ENCODE peak calls at places on chromosome 1, in four cellular contexts. One of them, this sample, is unnamed.

GRCh38 chr1:153422450-153423068 is 6.2 kb downstream of the S100A7A start:
- DNase-seq in germinal center: peak; percentile 55
- DNase-seq in M059J: peak; percentile 59
- DNase-seq in neural crest cell: peak; percentile 87
- DNase-seq in this sample: no peak

GRCh38 chr1:161137881-161138280 is 5.4 kb upstream of the DEDD start:
- DNase-seq in germinal center: no peak
- DNase-seq in neural crest cell: no peak
- DNase-seq in M059J: no peak
- DNase-seq in this sample: no peak

GRCh38 chr1:237500566-237500965 is 390.2 kb downstream of the ZP4 start:
- DNase-seq in neural crest cell: no peak
- DNase-seq in M059J: no peak
- DNase-seq in germinal center: no peak
- DNase-seq in this sample: no peak

GRCh38 chr1:199447906-199448305 is 579.6 kb upstream of the NR5A2 start:
- DNase-seq in M059J: no peak
- DNase-seq in germinal center: no peak
- DNase-seq in neural crest cell: no peak
- DNase-seq in this sample: no peak

GRCh38 chr1:55338448-55338820 is 123.3 kb upstream of the USP24 start:
- DNase-seq in germinal center: no peak
- DNase-seq in neural crest cell: no peak
- DNase-seq in M059J: no peak
- DNase-seq in this sample: no peak

GRCh38 chr1:14602131-14602530 is 3.6 kb downstream of the KAZN start:
- DNase-seq in M059J: peak; percentile 62
- DNase-seq in germinal center: no peak
- DNase-seq in neural crest cell: no peak
- DNase-seq in this sample: no peak

GRCh38 chr1:34066921-34067603 is 98.0 kb downstream of the CSMD2 start:
- DNase-seq in neural crest cell: no peak
- DNase-seq in M059J: peak; percentile 86
- DNase-seq in germinal center: no peak
- DNase-seq in this sample: no peak

GRCh38 chr1:6259491-6260362 is 1.2 kb downstream of the GPR153 start:
- DNase-seq in neural crest cell: peak; percentile 58
- DNase-seq in M059J: peak; percentile 77
- DNase-seq in germinal center: peak; percentile 91
- DNase-seq in this sample: no peak

GRCh38 chr1:166032901-166033371 is 133.9 kb downstream of the FAM78B start:
- DNase-seq in germinal center: no peak
- DNase-seq in M059J: no peak
- DNase-seq in neural crest cell: no peak
- DNase-seq in this sample: no peak

GRCh38 chr1:1487701-1488100 is 16.1 kb downstream of the ATAD3B start:
- DNase-seq in germinal center: no peak
- DNase-seq in M059J: no peak
- DNase-seq in neural crest cell: no peak
- DNase-seq in this sample: no peak

GRCh38 chr1:33336580-33336979 is 15.7 kb upstream of the A3GALT2 start:
- DNase-seq in M059J: no peak
- DNase-seq in neural crest cell: no peak
- DNase-seq in germinal center: no peak
- DNase-seq in this sample: peak; percentile 25

GRCh38 chr1:245870698-245871097 is 636.4 kb downstream of the SMYD3 start:
- DNase-seq in M059J: no peak
- DNase-seq in neural crest cell: no peak
- DNase-seq in germinal center: no peak
- DNase-seq in this sample: no peak

GRCh38 chr1:17538428-17539130 is 919 bp upstream of the ARHGEF10L start:
- DNase-seq in M059J: peak; percentile 64
- DNase-seq in neural crest cell: peak; percentile 79
- DNase-seq in germinal center: no peak
- DNase-seq in this sample: no peak

GRCh38 chr1:55530749-55531478 is 315.8 kb upstream of the USP24 start:
- DNase-seq in germinal center: no peak
- DNase-seq in neural crest cell: no peak
- DNase-seq in M059J: no peak
- DNase-seq in this sample: no peak

GRCh38 chr1:240001177-240001740 is 90.4 kb upstream of the FMN2 start:
- DNase-seq in germinal center: no peak
- DNase-seq in M059J: peak; percentile 67
- DNase-seq in neural crest cell: no peak
- DNase-seq in this sample: no peak

GRCh38 chr1:27382950-27383627 is at the start of gene CD164L2:
- DNase-seq in germinal center: peak; percentile 57
- DNase-seq in M059J: no peak
- DNase-seq in neural crest cell: no peak
- DNase-seq in this sample: peak; percentile 9

GRCh38 chr1:40049745-40050144 is 9.2 kb downstream of the CAP1 start:
- DNase-seq in germinal center: no peak
- DNase-seq in neural crest cell: no peak
- DNase-seq in M059J: no peak
- DNase-seq in this sample: no peak

GRCh38 chr1:203839081-203839480 is 22.3 kb upstream of the SNRPE start:
- DNase-seq in germinal center: no peak
- DNase-seq in neural crest cell: no peak
- DNase-seq in M059J: peak; percentile 59
- DNase-seq in this sample: no peak

GRCh38 chr1:241770115-241770514 is 77.9 kb upstream of the EXO1 start:
- DNase-seq in M059J: no peak
- DNase-seq in germinal center: no peak
- DNase-seq in neural crest cell: no peak
- DNase-seq in this sample: no peak

GRCh38 chr1:18537386-18538306 is 56.9 kb downstream of the KLHDC7A start:
- DNase-seq in germinal center: no peak
- DNase-seq in neural crest cell: no peak
- DNase-seq in M059J: no peak
- DNase-seq in this sample: no peak

GRCh38 chr1:181541458-181541857 is 58.1 kb downstream of the CACNA1E start:
- DNase-seq in M059J: no peak
- DNase-seq in germinal center: no peak
- DNase-seq in neural crest cell: no peak
- DNase-seq in this sample: no peak

GRCh38 chr1:117045644-117046043 is 14.5 kb upstream of the TTF2 start:
- DNase-seq in M059J: no peak
- DNase-seq in neural crest cell: no peak
- DNase-seq in germinal center: no peak
- DNase-seq in this sample: no peak

This sample was measured in NCI-H774.